ENCODE peak calls at places on chromosomes 7 and 10, in six cellular contexts. M is T-helper 2 cell, S is AG10803, P is HuH-7, N is GM12864, V is colonic mucosa. K is an unnamed sample.

GRCh38 chr7:542935-543789 is 23.5 kb upstream of the PDGFA start:
- DNase-seq in P (no peak), S (peak), V (no peak), M (no peak), N (no peak), K (no peak)

GRCh38 chr7:154835924-154836529 is 166.9 kb downstream of the PAXIP1 start:
- DNase-seq in V (no peak), M (no peak), P (no peak), S (no peak), N (no peak), K (no peak)

GRCh38 chr10:103504181-103504783 is 10.8 kb downstream of the NEURL1 start:
- DNase-seq in N (peak), M (peak), P (peak), S (peak), V (no peak), K (no peak)

GRCh38 chr10:114103286-114103685 is 59.6 kb downstream of the ADRB1 start:
- DNase-seq in M (no peak), P (peak), S (peak), V (no peak), N (no peak), K (peak)

GRCh38 chr7:106848851-106849442 is 16.1 kb upstream of the PIK3CG start:
- DNase-seq in N (no peak), M (no peak), P (no peak), V (no peak), S (peak), K (no peak)

GRCh38 chr7:111887734-111888133 is 318.5 kb downstream of the DOCK4 start:
- DNase-seq in S (no peak), N (no peak), M (no peak), V (no peak), P (no peak), K (no peak)

GRCh38 chr7:25118048-25118753 is 6.9 kb downstream of the CYCS start:
- DNase-seq in V (no peak), S (no peak), M (no peak), P (no peak), N (no peak), K (no peak)

GRCh38 chr10:99450624-99451498 is 20.4 kb upstream of the GOT1 start:
- DNase-seq in N (no peak), P (peak), S (no peak), M (no peak), V (no peak), K (no peak)

GRCh38 chr10:21217748-21218367 is 307.6 kb downstream of the SKIDA1 start:
- DNase-seq in N (no peak), S (no peak), M (no peak), P (no peak), V (no peak), K (no peak)

GRCh38 chr7:33904680-33905388 is 505 bp upstream of the BMPER start:
- DNase-seq in P (peak), V (peak), M (no peak), N (no peak), S (peak), K (no peak)

GRCh38 chr7:100170111-100170897 is 1.9 kb upstream of the GAL3ST4 start:
- DNase-seq in P (no peak), V (no peak), M (no peak), N (no peak), S (no peak), K (no peak)

GRCh38 chr7:107946451-107946850 is 55.5 kb downstream of the DLD start:
- DNase-seq in V (no peak), P (no peak), N (no peak), M (no peak), S (peak), K (no peak)